ENCODE peak calls at places on chromosomes 2 and 18, in eight cellular contexts. One of them, this sample, is unnamed.
A peak's percentile ranks its signal among the peaks of the same experiment; 100 is the strongest.

GRCh38 chr18:70450658-70451253 is 161.9 kb downstream of the SOCS6 start:
- DNase-seq in A549: peak; percentile 38
- DNase-seq in right lobe of liver: no peak
- DNase-seq in colonic mucosa: no peak
- DNase-seq in tibial artery: no peak
- DNase-seq in BE2C: no peak
- DNase-seq in prostate gland: no peak
- DNase-seq in CD4-positive, CD25-positive, alpha-beta regulatory T cell: no peak
- DNase-seq in this sample: no peak

GRCh38 chr2:129620411-129620810 is 359.1 kb upstream of the RAB6C start:
- DNase-seq in CD4-positive, CD25-positive, alpha-beta regulatory T cell: no peak
- DNase-seq in prostate gland: no peak
- DNase-seq in tibial artery: no peak
- DNase-seq in BE2C: no peak
- DNase-seq in colonic mucosa: no peak
- DNase-seq in A549: no peak
- DNase-seq in right lobe of liver: no peak
- DNase-seq in this sample: no peak

GRCh38 chr2:122469147-122469546 is 713.7 kb downstream of the TSN start:
- DNase-seq in right lobe of liver: no peak
- DNase-seq in prostate gland: no peak
- DNase-seq in BE2C: no peak
- DNase-seq in CD4-positive, CD25-positive, alpha-beta regulatory T cell: no peak
- DNase-seq in A549: no peak
- DNase-seq in colonic mucosa: no peak
- DNase-seq in tibial artery: no peak
- DNase-seq in this sample: no peak

GRCh38 chr2:75113217-75113616 is 86.1 kb downstream of the TACR1 start:
- DNase-seq in right lobe of liver: no peak
- DNase-seq in CD4-positive, CD25-positive, alpha-beta regulatory T cell: no peak
- DNase-seq in colonic mucosa: no peak
- DNase-seq in BE2C: no peak
- DNase-seq in prostate gland: no peak
- DNase-seq in tibial artery: no peak
- DNase-seq in A549: no peak
- DNase-seq in this sample: no peak

GRCh38 chr18:5630057-5630765 is 86.4 kb upstream of the EPB41L3 start:
- DNase-seq in tibial artery: peak; percentile 79
- DNase-seq in A549: peak; percentile 25
- DNase-seq in right lobe of liver: peak; percentile 79
- DNase-seq in colonic mucosa: peak; percentile 88
- DNase-seq in CD4-positive, CD25-positive, alpha-beta regulatory T cell: peak; percentile 43
- DNase-seq in prostate gland: peak; percentile 58
- DNase-seq in BE2C: peak; percentile 16
- DNase-seq in this sample: peak; percentile 93

GRCh38 chr2:207279520-207279919 is 113.8 kb upstream of the KLF7 start:
- DNase-seq in BE2C: no peak
- DNase-seq in A549: no peak
- DNase-seq in right lobe of liver: no peak
- DNase-seq in CD4-positive, CD25-positive, alpha-beta regulatory T cell: no peak
- DNase-seq in prostate gland: no peak
- DNase-seq in colonic mucosa: no peak
- DNase-seq in tibial artery: no peak
- DNase-seq in this sample: no peak

GRCh38 chr2:171893824-171894611 is at the start of gene SLC25A12:
- DNase-seq in tibial artery: peak; percentile 88
- DNase-seq in colonic mucosa: peak; percentile 85
- DNase-seq in BE2C: peak; percentile 76
- DNase-seq in A549: peak; percentile 83
- DNase-seq in right lobe of liver: peak; percentile 79
- DNase-seq in prostate gland: peak; percentile 79
- DNase-seq in CD4-positive, CD25-positive, alpha-beta regulatory T cell: peak; percentile 87
- DNase-seq in this sample: peak; percentile 84

GRCh38 chr2:88880441-88880953 is 189.0 kb downstream of the RPIA start:
- DNase-seq in colonic mucosa: peak; percentile 53
- DNase-seq in prostate gland: peak; percentile 16
- DNase-seq in BE2C: peak; percentile 27
- DNase-seq in tibial artery: no peak
- DNase-seq in A549: peak; percentile 65
- DNase-seq in right lobe of liver: no peak
- DNase-seq in CD4-positive, CD25-positive, alpha-beta regulatory T cell: peak; percentile 62
- DNase-seq in this sample: no peak

GRCh38 chr2:157572725-157573124 is 55.9 kb downstream of the ACVR1C start:
- DNase-seq in tibial artery: no peak
- DNase-seq in A549: peak; percentile 36
- DNase-seq in colonic mucosa: no peak
- DNase-seq in right lobe of liver: no peak
- DNase-seq in BE2C: no peak
- DNase-seq in prostate gland: no peak
- DNase-seq in CD4-positive, CD25-positive, alpha-beta regulatory T cell: peak; percentile 38
- DNase-seq in this sample: no peak

GRCh38 chr2:220178991-220179695 is 551.7 kb downstream of the SLC4A3 start:
- DNase-seq in CD4-positive, CD25-positive, alpha-beta regulatory T cell: no peak
- DNase-seq in right lobe of liver: no peak
- DNase-seq in colonic mucosa: no peak
- DNase-seq in tibial artery: no peak
- DNase-seq in BE2C: no peak
- DNase-seq in prostate gland: no peak
- DNase-seq in A549: no peak
- DNase-seq in this sample: no peak

GRCh38 chr2:203341741-203342310 is 13.6 kb downstream of the ABI2 start:
- DNase-seq in colonic mucosa: no peak
- DNase-seq in CD4-positive, CD25-positive, alpha-beta regulatory T cell: no peak
- DNase-seq in prostate gland: no peak
- DNase-seq in A549: no peak
- DNase-seq in tibial artery: no peak
- DNase-seq in BE2C: no peak
- DNase-seq in right lobe of liver: no peak
- DNase-seq in this sample: no peak

GRCh38 chr18:398866-399637 is 101.4 kb downstream of the COLEC12 start:
- DNase-seq in prostate gland: no peak
- DNase-seq in colonic mucosa: no peak
- DNase-seq in CD4-positive, CD25-positive, alpha-beta regulatory T cell: no peak
- DNase-seq in A549: no peak
- DNase-seq in BE2C: no peak
- DNase-seq in tibial artery: no peak
- DNase-seq in right lobe of liver: no peak
- DNase-seq in this sample: no peak

GRCh38 chr2:58266211-58266610 is 25.1 kb upstream of the FANCL start:
- DNase-seq in CD4-positive, CD25-positive, alpha-beta regulatory T cell: no peak
- DNase-seq in tibial artery: no peak
- DNase-seq in BE2C: no peak
- DNase-seq in colonic mucosa: no peak
- DNase-seq in prostate gland: no peak
- DNase-seq in right lobe of liver: no peak
- DNase-seq in A549: no peak
- DNase-seq in this sample: no peak

GRCh38 chr2:220674033-220674432 is 898.1 kb downstream of the EPHA4 start:
- DNase-seq in colonic mucosa: no peak
- DNase-seq in BE2C: no peak
- DNase-seq in prostate gland: no peak
- DNase-seq in A549: no peak
- DNase-seq in tibial artery: no peak
- DNase-seq in right lobe of liver: no peak
- DNase-seq in CD4-positive, CD25-positive, alpha-beta regulatory T cell: no peak
- DNase-seq in this sample: no peak

GRCh38 chr2:230933521-230934180 is 8.6 kb upstream of the GPR55 start:
- DNase-seq in A549: no peak
- DNase-seq in prostate gland: no peak
- DNase-seq in tibial artery: peak; percentile 43
- DNase-seq in right lobe of liver: no peak
- DNase-seq in colonic mucosa: no peak
- DNase-seq in BE2C: no peak
- DNase-seq in CD4-positive, CD25-positive, alpha-beta regulatory T cell: no peak
- DNase-seq in this sample: no peak

GRCh38 chr2:72991980-72992733 is 74.8 kb downstream of the EMX1 start:
- DNase-seq in CD4-positive, CD25-positive, alpha-beta regulatory T cell: no peak
- DNase-seq in A549: no peak
- DNase-seq in BE2C: no peak
- DNase-seq in prostate gland: no peak
- DNase-seq in right lobe of liver: no peak
- DNase-seq in tibial artery: peak; percentile 51
- DNase-seq in colonic mucosa: no peak
- DNase-seq in this sample: no peak

GRCh38 chr2:177021686-177022085 is 190.9 kb upstream of the HNRNPA3 start:
- DNase-seq in BE2C: no peak
- DNase-seq in CD4-positive, CD25-positive, alpha-beta regulatory T cell: no peak
- DNase-seq in tibial artery: no peak
- DNase-seq in prostate gland: no peak
- DNase-seq in colonic mucosa: no peak
- DNase-seq in A549: no peak
- DNase-seq in right lobe of liver: no peak
- DNase-seq in this sample: no peak

GRCh38 chr2:127695491-127696472 is 5.5 kb upstream of the SFT2D3 start:
- DNase-seq in CD4-positive, CD25-positive, alpha-beta regulatory T cell: peak; percentile 56
- DNase-seq in colonic mucosa: peak; percentile 75
- DNase-seq in BE2C: no peak
- DNase-seq in tibial artery: peak; percentile 89
- DNase-seq in right lobe of liver: peak; percentile 54
- DNase-seq in prostate gland: peak; percentile 37
- DNase-seq in A549: peak; percentile 80
- DNase-seq in this sample: peak; percentile 65

GRCh38 chr18:23154823-23155517 is 19.7 kb downstream of the CABLES1 start:
- DNase-seq in colonic mucosa: no peak
- DNase-seq in CD4-positive, CD25-positive, alpha-beta regulatory T cell: no peak
- DNase-seq in A549: no peak
- DNase-seq in tibial artery: no peak
- DNase-seq in prostate gland: no peak
- DNase-seq in BE2C: peak; percentile 41
- DNase-seq in right lobe of liver: no peak
- DNase-seq in this sample: no peak

GRCh38 chr2:232013701-232014353 is 52.3 kb downstream of the DIS3L2 start:
- DNase-seq in A549: no peak
- DNase-seq in colonic mucosa: no peak
- DNase-seq in right lobe of liver: no peak
- DNase-seq in CD4-positive, CD25-positive, alpha-beta regulatory T cell: no peak
- DNase-seq in prostate gland: peak; percentile 10
- DNase-seq in tibial artery: no peak
- DNase-seq in BE2C: no peak
- DNase-seq in this sample: no peak

GRCh38 chr18:3180325-3180724 is 39.4 kb downstream of the MYOM1 start:
- DNase-seq in A549: no peak
- DNase-seq in CD4-positive, CD25-positive, alpha-beta regulatory T cell: no peak
- DNase-seq in BE2C: no peak
- DNase-seq in tibial artery: no peak
- DNase-seq in prostate gland: no peak
- DNase-seq in colonic mucosa: no peak
- DNase-seq in right lobe of liver: no peak
- DNase-seq in this sample: no peak

GRCh38 chr2:196155597-196155996 is 15.8 kb downstream of the STK17B start:
- DNase-seq in colonic mucosa: no peak
- DNase-seq in prostate gland: no peak
- DNase-seq in right lobe of liver: no peak
- DNase-seq in BE2C: no peak
- DNase-seq in tibial artery: no peak
- DNase-seq in A549: no peak
- DNase-seq in CD4-positive, CD25-positive, alpha-beta regulatory T cell: peak; percentile 39
- DNase-seq in this sample: no peak

GRCh38 chr2:227853765-227854271 is 17.6 kb upstream of the DAW1 start:
- DNase-seq in prostate gland: no peak
- DNase-seq in colonic mucosa: no peak
- DNase-seq in BE2C: no peak
- DNase-seq in A549: no peak
- DNase-seq in tibial artery: no peak
- DNase-seq in CD4-positive, CD25-positive, alpha-beta regulatory T cell: no peak
- DNase-seq in right lobe of liver: no peak
- DNase-seq in this sample: no peak

DNA sequence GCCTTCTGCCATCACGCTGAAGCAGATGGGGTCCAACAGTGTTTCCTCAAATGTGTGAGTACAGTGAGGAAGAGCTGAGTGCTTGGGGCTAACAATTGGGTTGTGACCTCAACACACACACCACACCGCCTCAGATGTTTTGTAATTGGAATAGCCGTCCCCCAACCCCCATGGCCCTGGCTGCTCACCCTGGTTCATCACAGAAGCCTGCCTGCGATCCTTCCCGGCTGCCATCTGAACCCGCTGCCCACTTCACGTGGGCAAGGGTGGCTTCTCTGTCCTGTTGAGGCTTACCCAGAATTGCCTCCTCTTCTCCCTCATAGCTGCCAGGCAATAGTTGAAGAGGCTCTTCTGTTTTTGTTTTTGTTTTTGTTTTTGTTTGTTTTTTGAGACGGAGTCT is 44.1 kb downstream of the TGOLN2 start:
- DNase-seq in CD4-positive, CD25-positive, alpha-beta regulatory T cell: no peak
- DNase-seq in prostate gland: no peak
- DNase-seq in BE2C: no peak
- DNase-seq in tibial artery: no peak
- DNase-seq in right lobe of liver: no peak
- DNase-seq in A549: no peak
- DNase-seq in colonic mucosa: no peak
- DNase-seq in this sample: no peak
- H3K4me1 ChIP-seq in CD4-positive, CD25-positive, alpha-beta regulatory T cell: no peaks in the 10 kb centered on the region
- H3K4me1 ChIP-seq in prostate gland: no peaks in the 10 kb centered on the region
- H3K4me1 ChIP-seq in BE2C: no peaks in the 10 kb centered on the region
- H3K4me1 ChIP-seq in tibial artery: no peaks in the 10 kb centered on the region
- H3K4me1 ChIP-seq in right lobe of liver: no peaks in the 10 kb centered on the region
- H3K4me1 ChIP-seq in A549: peaks cover 22% of the 10 kb centered on the region
- H3K4me1 ChIP-seq in colonic mucosa: no peaks in the 10 kb centered on the region
- H3K4me1 ChIP-seq in this sample: peaks cover 14% of the 10 kb centered on the region

DNA sequence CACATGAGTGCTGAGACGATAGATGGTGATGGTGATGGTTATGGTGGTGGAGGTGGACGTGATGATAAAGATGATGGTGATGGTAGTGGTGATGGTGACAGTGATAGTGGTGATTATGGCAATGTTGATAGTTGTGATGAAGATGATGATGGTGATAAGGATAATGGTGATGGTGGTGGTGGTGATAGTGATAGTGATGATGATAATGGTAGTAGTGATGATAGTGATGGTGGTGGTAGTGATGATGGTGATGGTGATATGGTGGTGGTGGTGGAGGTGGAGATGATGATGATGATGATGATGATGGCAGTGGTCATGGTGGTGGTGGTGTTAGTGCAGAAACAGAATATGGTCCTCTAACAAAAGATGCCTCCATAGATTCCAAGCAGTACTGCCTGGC is 10.3 kb downstream of the ANTXR1 start:
- DNase-seq in right lobe of liver: no peak
- DNase-seq in tibial artery: no peak
- DNase-seq in CD4-positive, CD25-positive, alpha-beta regulatory T cell: no peak
- DNase-seq in A549: no peak
- DNase-seq in colonic mucosa: no peak
- DNase-seq in BE2C: no peak
- DNase-seq in prostate gland: no peak
- DNase-seq in this sample: no peak
- H3K4me1 ChIP-seq in right lobe of liver: no peaks in the 10 kb centered on the region
- H3K4me1 ChIP-seq in tibial artery: no peaks in the 10 kb centered on the region
- H3K4me1 ChIP-seq in CD4-positive, CD25-positive, alpha-beta regulatory T cell: no peaks in the 10 kb centered on the region
- H3K4me1 ChIP-seq in A549: peaks cover 60% of the 10 kb centered on the region
- H3K4me1 ChIP-seq in colonic mucosa: peaks cover 5% of the 10 kb centered on the region
- H3K4me1 ChIP-seq in BE2C: no peaks in the 10 kb centered on the region
- H3K4me1 ChIP-seq in prostate gland: no peaks in the 10 kb centered on the region
- H3K4me1 ChIP-seq in this sample: no peaks in the 10 kb centered on the region

GRCh38 chr18:9608298-9608697 is 6.1 kb downstream of the PPP4R1 start:
- DNase-seq in tibial artery: no peak
- DNase-seq in prostate gland: no peak
- DNase-seq in CD4-positive, CD25-positive, alpha-beta regulatory T cell: no peak
- DNase-seq in colonic mucosa: no peak
- DNase-seq in BE2C: no peak
- DNase-seq in A549: peak; percentile 15
- DNase-seq in right lobe of liver: no peak
- DNase-seq in this sample: no peak
- H3K4me1 ChIP-seq in tibial artery: no peaks in the 10 kb centered on the region
- H3K4me1 ChIP-seq in prostate gland: no peaks in the 10 kb centered on the region
- H3K4me1 ChIP-seq in CD4-positive, CD25-positive, alpha-beta regulatory T cell: peaks cover 13% of the 10 kb centered on the region
- H3K4me1 ChIP-seq in colonic mucosa: peaks cover 18% of the 10 kb centered on the region
- H3K4me1 ChIP-seq in BE2C: no peaks in the 10 kb centered on the region
- H3K4me1 ChIP-seq in A549: peaks cover 43% of the 10 kb centered on the region
- H3K4me1 ChIP-seq in right lobe of liver: peaks cover 31% of the 10 kb centered on the region
- H3K4me1 ChIP-seq in this sample: peaks cover 6% of the 10 kb centered on the region

GRCh38 chr2:20597868-20598183 is 53.1 kb downstream of the HS1BP3 start:
- DNase-seq in colonic mucosa: no peak
- DNase-seq in right lobe of liver: peak; percentile 17
- DNase-seq in prostate gland: no peak
- DNase-seq in CD4-positive, CD25-positive, alpha-beta regulatory T cell: no peak
- DNase-seq in BE2C: no peak
- DNase-seq in A549: no peak
- DNase-seq in tibial artery: peak; percentile 67
- DNase-seq in this sample: no peak
- H3K4me1 ChIP-seq in colonic mucosa: peaks cover 4% of the 10 kb centered on the region
- H3K4me1 ChIP-seq in right lobe of liver: peaks cover 81% of the 10 kb centered on the region
- H3K4me1 ChIP-seq in prostate gland: peaks cover 5% of the 10 kb centered on the region
- H3K4me1 ChIP-seq in CD4-positive, CD25-positive, alpha-beta regulatory T cell: no peaks in the 10 kb centered on the region
- H3K4me1 ChIP-seq in BE2C: peaks cover 28% of the 10 kb centered on the region
- H3K4me1 ChIP-seq in A549: peaks cover 46% of the 10 kb centered on the region
- H3K4me1 ChIP-seq in tibial artery: peaks cover 4% of the 10 kb centered on the region
- H3K4me1 ChIP-seq in this sample: peaks cover 24% of the 10 kb centered on the region